ENCODE peak calls at places on chromosome 18, in seven cellular contexts. H is mesenchymal stem cell, C is GM12865, P is SK-N-DZ, Z is NCI-H1092, K is caudate nucleus, E is AG04450. X is an unnamed sample.
A peak's percentile ranks its signal among the peaks of the same experiment; 100 is the strongest.

GRCh38 chr18:26493021-26493420 is 55.3 kb downstream of the KCTD1 start:
- DNase-seq in H (no peak), Z (no peak), C (no peak), K (no peak), E (no peak), P (no peak), X (no peak)

GRCh38 chr18:28767201-28767600 is 590.3 kb upstream of the CDH2 start:
- DNase-seq in P (no peak), H (peak; percentile 47), E (no peak), C (no peak), K (no peak), Z (no peak), X (no peak)

GRCh38 chr18:69216390-69216789 is 184.3 kb upstream of the DOK6 start:
- DNase-seq in P (peak; percentile 10), C (peak; percentile 7), H (no peak), K (no peak), E (no peak), Z (peak; percentile 20), X (no peak)

GRCh38 chr18:48104703-48105102 is 174.2 kb upstream of the SMAD2 start:
- DNase-seq in C (no peak), K (no peak), H (no peak), Z (no peak), E (no peak), P (no peak), X (no peak)

GRCh38 chr18:14930576-14930975 is 182.6 kb downstream of the ANKRD30B start:
- DNase-seq in E (no peak), C (no peak), K (no peak), P (no peak), H (no peak), Z (no peak), X (no peak)

GRCh38 chr18:37396981-37397720 is 168.4 kb downstream of the CELF4 start:
- DNase-seq in P (no peak), E (no peak), Z (no peak), C (no peak), K (no peak), H (peak; percentile 46), X (no peak)

GRCh38 chr18:42196651-42197050 is 241.6 kb downstream of the PIK3C3 start:
- DNase-seq in C (no peak), K (no peak), H (peak; percentile 70), P (no peak), Z (no peak), E (no peak), X (no peak)

GRCh38 chr18:62713651-62714247 is 1.6 kb upstream of the PHLPP1 start:
- DNase-seq in C (peak; percentile 12), H (no peak), P (no peak), K (no peak), E (no peak), Z (no peak), X (peak; percentile 34)

GRCh38 chr18:11040823-11041712 is 108.3 kb downstream of the PIEZO2 start:
- DNase-seq in Z (peak; percentile 0), H (peak; percentile 76), E (peak; percentile 30), C (peak; percentile 72), P (no peak), K (no peak), X (peak; percentile 83)

GRCh38 chr18:12432881-12433280 is 25.2 kb downstream of the PRELID3A start:
- DNase-seq in C (no peak), P (no peak), H (no peak), K (no peak), E (no peak), Z (no peak), X (no peak)

GRCh38 chr18:51739044-51739666 is 541.7 kb upstream of the MEX3C start:
- DNase-seq in E (no peak), Z (no peak), P (no peak), H (no peak), C (no peak), K (no peak), X (no peak)

GRCh38 chr18:12308386-12309100 is 502 bp downstream of the TUBB6 start:
- DNase-seq in P (peak; percentile 54), C (peak; percentile 72), Z (no peak), K (no peak), E (peak; percentile 71), H (peak; percentile 92), X (peak; percentile 83)

GRCh38 chr18:12774982-12775381 is 72.1 kb downstream of the PSMG2 start:
- DNase-seq in K (no peak), Z (no peak), H (no peak), P (no peak), C (no peak), E (no peak), X (no peak)

GRCh38 chr18:55988537-55988936 is 400.5 kb upstream of the TCF4 start:
- DNase-seq in E (peak; percentile 39), H (peak; percentile 98), P (no peak), C (no peak), Z (no peak), K (no peak), X (no peak)

GRCh38 chr18:57437782-57438668 is 2.9 kb downstream of the ONECUT2 start:
- DNase-seq in P (peak; percentile 86), K (no peak), H (no peak), E (no peak), Z (peak; percentile 93), C (peak; percentile 40), X (peak; percentile 96)

GRCh38 chr18:9743200-9744016 is 35.3 kb downstream of the RAB31 start:
- DNase-seq in E (peak; percentile 74), K (no peak), P (no peak), C (no peak), Z (no peak), H (peak; percentile 98), X (peak; percentile 32)

GRCh38 chr18:9094307-9095226 is 7.9 kb upstream of the NDUFV2 start:
- DNase-seq in P (no peak), C (peak; percentile 42), K (no peak), E (peak; percentile 79), H (peak; percentile 96), Z (no peak), X (no peak)

GRCh38 chr18:136433-136832 is 21.9 kb upstream of the USP14 start:
- DNase-seq in P (peak; percentile 68), Z (no peak), H (no peak), E (no peak), K (no peak), C (peak; percentile 28), X (peak; percentile 52)

GRCh38 chr18:49973592-49973991 is 160.3 kb upstream of the ACAA2 start:
- DNase-seq in K (no peak), P (no peak), H (no peak), Z (no peak), C (no peak), E (no peak), X (no peak)

GRCh38 chr18:66994790-66995189 is 390.9 kb upstream of the CDH19 start:
- DNase-seq in Z (no peak), K (no peak), E (no peak), H (no peak), C (no peak), P (no peak), X (no peak)

GRCh38 chr18:61322265-61322873 is 10.9 kb upstream of the CDH20 start:
- DNase-seq in C (peak; percentile 62), K (peak; percentile 53), P (peak; percentile 70), H (peak; percentile 37), Z (peak; percentile 66), E (peak; percentile 8), X (peak; percentile 85)

GRCh38 chr18:40121001-40121400 is 1834.0 kb upstream of the PIK3C3 start:
- DNase-seq in E (no peak), H (no peak), Z (no peak), C (no peak), K (no peak), P (no peak), X (no peak)

GRCh38 chr18:13570856-13571495 is 155.4 kb downstream of the FAM210A start:
- DNase-seq in H (no peak), E (no peak), P (no peak), K (no peak), C (no peak), Z (no peak), X (no peak)

GRCh38 chr18:52484977-52485376 is 145.0 kb downstream of the DCC start:
- DNase-seq in Z (no peak), P (no peak), K (no peak), H (no peak), C (no peak), E (no peak), X (no peak)

GRCh38 chr18:54127759-54128378 is 96.6 kb downstream of the MBD2 start:
- DNase-seq in E (peak; percentile 8), C (peak; percentile 66), Z (peak; percentile 29), H (peak; percentile 71), P (peak; percentile 47), K (no peak), X (peak; percentile 93)

GRCh38 chr18:68234115-68234514 is 480.8 kb downstream of the TMX3 start:
- DNase-seq in Z (no peak), E (no peak), K (no peak), C (no peak), H (no peak), P (no peak), X (no peak)

GRCh38 chr18:51390695-51391094 is 193.2 kb upstream of the MEX3C start:
- DNase-seq in P (no peak), C (peak; percentile 10), E (no peak), Z (no peak), K (no peak), H (peak; percentile 64), X (no peak)

GRCh38 chr18:79530821-79531220 is 135.1 kb downstream of the NFATC1 start:
- DNase-seq in E (no peak), H (no peak), K (no peak), Z (no peak), P (no peak), C (no peak), X (no peak)

X was measured in GM23338.